ENCODE peak calls at places on chromosomes 4 and X, in six cellular contexts. Y, V, Z, N, A and H are unnamed samples.

GRCh38 chrX:133265331-133265730 is 47.2 kb upstream of the TFDP3 start:
- DNase-seq in V (no peak), Y (no peak), A (peak), Z (no peak), N (no peak), H (no peak)

GRCh38 chr4:41814565-41814964 is 66.0 kb upstream of the PHOX2B start:
- DNase-seq in N (no peak), V (no peak), A (no peak), Y (no peak), Z (peak), H (no peak)

GRCh38 chr4:127239902-127240575 is 392.7 kb upstream of the INTU start:
- DNase-seq in V (no peak), Z (no peak), N (no peak), A (no peak), Y (no peak), H (no peak)

GRCh38 chrX:140712413-140713173 is 3.0 kb downstream of the LINC00632 start:
- DNase-seq in Z (no peak), A (peak), N (peak), V (peak), Y (no peak), H (peak)

GRCh38 chr4:107366900-107367299 is 330.8 kb upstream of the DKK2 start:
- DNase-seq in Z (no peak), V (no peak), Y (no peak), A (no peak), N (no peak), H (no peak)

GRCh38 chrX:136711147-136711546 is 63.2 kb downstream of the CD40LG start:
- DNase-seq in A (peak), Z (no peak), V (no peak), Y (no peak), N (no peak), H (peak)

GRCh38 chr4:185853841-185854240 is 41.8 kb upstream of the SORBS2 start:
- DNase-seq in V (no peak), Y (no peak), N (no peak), A (no peak), Z (no peak), H (no peak)

GRCh38 chr4:128039568-128039967 is 21.5 kb upstream of the LARP1B start:
- DNase-seq in Z (no peak), A (no peak), Y (no peak), N (no peak), V (no peak), H (no peak)

GRCh38 chr4:7083597-7084563 is 16.0 kb upstream of the GRPEL1 start:
- DNase-seq in Z (no peak), V (no peak), N (no peak), A (no peak), Y (no peak), H (no peak)

GRCh38 chrX:41180194-41180902 is 95.1 kb downstream of the USP9X start:
- DNase-seq in Z (peak), Y (peak), N (no peak), A (no peak), V (peak), H (peak)

GRCh38 chrX:134115270-134115669 is 121.7 kb upstream of the CCDC160 start:
- DNase-seq in N (no peak), V (no peak), Y (no peak), Z (no peak), A (no peak), H (no peak)

GRCh38 chr4:129239088-129239487 is 143.1 kb downstream of the C4orf33 start:
- DNase-seq in A (no peak), N (no peak), V (no peak), Z (no peak), Y (no peak), H (peak)

DNA sequence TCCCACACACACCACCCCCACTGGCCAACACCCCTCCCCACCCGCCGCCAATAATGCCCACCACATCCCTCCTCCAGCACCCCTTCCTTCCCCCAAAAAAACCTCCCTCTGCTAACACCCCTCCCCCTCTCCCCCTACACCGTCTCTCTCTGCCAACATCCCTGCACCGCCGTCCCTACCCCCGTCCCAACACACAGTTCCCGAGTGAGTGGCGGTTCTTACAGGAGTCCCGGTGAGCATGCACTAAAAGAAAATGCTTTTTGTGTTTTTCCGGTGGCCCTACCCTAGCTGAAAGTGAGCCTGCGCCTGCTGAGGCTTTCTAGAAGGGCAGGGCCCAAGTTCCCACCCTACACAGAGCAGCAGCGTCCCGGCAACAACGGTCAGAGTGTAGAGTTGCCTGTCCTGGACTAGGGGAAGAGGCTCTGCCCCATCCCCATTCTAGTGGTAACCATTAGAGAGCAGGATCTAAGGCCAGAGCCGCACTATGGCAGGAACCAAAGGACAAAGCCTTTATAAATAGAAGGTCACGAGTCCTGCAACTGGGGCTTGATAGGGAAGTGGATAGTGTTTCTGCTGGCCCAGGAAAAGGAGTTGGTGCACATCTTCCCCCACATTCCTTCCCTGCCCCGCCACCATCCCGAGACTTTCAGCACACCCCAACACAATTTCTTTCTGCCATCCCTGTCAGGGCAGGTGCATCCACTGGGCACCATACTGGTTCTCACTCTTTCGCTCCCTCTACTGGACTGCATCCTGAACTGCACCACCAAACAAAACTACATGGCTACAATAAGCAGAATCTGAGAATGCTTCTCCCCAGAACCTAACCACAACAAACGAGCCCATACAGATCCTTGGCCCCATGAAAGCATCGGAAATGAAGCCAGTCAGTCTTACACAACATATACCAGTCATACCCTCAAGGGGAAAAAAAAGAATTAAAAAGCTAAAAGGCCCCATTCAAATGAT is 78.1 kb upstream of the PAGE3 start:
- DNase-seq in V (peak), A (no peak), Y (no peak), Z (no peak), N (no peak), H (peak)
- TF ChIP-seq CTCF in V (no peak), A (peak), Y (no peak), Z (no peak), N (no peak), H (no peak)

GRCh38 chrX:65127804-65128203 is 151.6 kb upstream of the ZC4H2 start:
- DNase-seq in Y (no peak), V (no peak), A (no peak), Z (no peak), N (no peak), H (no peak)
- TF ChIP-seq CTCF in Y (no peak), V (no peak), A (no peak), Z (no peak), N (no peak), H (no peak)

GRCh38 chrX:15245896-15246295 is 24.0 kb downstream of the ASB9 start:
- DNase-seq in V (no peak), N (no peak), A (no peak), Y (no peak), Z (no peak), H (no peak)

GRCh38 chrX:15240414-15240813 is 29.5 kb downstream of the ASB9 start:
- DNase-seq in A (no peak), N (no peak), V (no peak), Z (no peak), Y (no peak), H (no peak)

GRCh38 chrX:15244421-15244820 is 25.5 kb downstream of the ASB9 start:
- DNase-seq in N (no peak), Y (no peak), A (no peak), Z (no peak), V (no peak), H (no peak)

GRCh38 chrX:15241258-15241657 is 28.6 kb downstream of the ASB9 start:
- DNase-seq in Z (no peak), N (no peak), Y (no peak), V (no peak), A (no peak), H (no peak)

DNA sequence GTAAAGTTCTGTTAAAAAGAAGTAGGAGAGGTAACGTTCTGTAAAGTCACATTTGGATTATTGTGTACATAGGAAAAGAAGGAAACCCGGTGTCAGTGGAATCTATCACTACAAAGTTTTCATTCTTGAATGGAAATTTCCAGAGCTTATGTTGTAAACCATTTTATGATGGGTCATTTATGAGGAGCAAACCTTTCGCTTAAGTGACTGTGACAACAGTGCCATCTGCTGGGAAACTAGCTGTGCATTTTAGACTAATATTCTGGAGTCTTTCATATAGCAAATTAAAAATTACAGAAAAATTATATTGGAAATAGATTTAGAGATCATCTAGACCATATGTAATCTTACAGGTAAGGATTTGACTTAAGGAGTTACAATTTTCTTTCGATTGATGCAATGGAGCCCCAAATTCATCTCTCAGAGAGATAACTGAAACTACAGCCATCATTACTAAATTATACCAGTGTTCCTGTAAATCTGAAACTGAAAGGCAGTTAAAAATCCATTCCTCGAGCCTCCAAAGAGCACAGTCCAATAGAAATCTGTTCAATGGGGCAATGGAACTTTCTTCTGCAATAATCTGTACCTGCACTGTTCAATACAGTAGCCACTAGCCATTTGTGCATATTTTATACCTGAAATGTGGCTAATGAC is 26.9 kb downstream of the ASB9 start:
- DNase-seq in Z (peak), V (peak), N (no peak), A (no peak), Y (peak), H (peak)
- TF ChIP-seq CTCF in Z (peak), V (peak), N (peak), A (peak), Y (peak), H (peak)

GRCh38 chr4:168592676-168593075 is 95.8 kb downstream of the PALLD start:
- DNase-seq in Z (no peak), Y (no peak), V (no peak), A (no peak), N (no peak), H (no peak)
- TF ChIP-seq CTCF in Z (no peak), Y (no peak), V (no peak), A (no peak), N (no peak), H (no peak)

GRCh38 chr4:89538171-89538570 is 230.6 kb upstream of the GPRIN3 start:
- DNase-seq in N (no peak), Y (no peak), Z (no peak), V (no peak), A (no peak), H (no peak)

GRCh38 chr4:89537281-89537680 is 229.7 kb upstream of the GPRIN3 start:
- DNase-seq in Y (no peak), V (no peak), Z (no peak), N (no peak), A (no peak), H (no peak)

GRCh38 chr4:89534356-89534755 is 226.8 kb upstream of the GPRIN3 start:
- DNase-seq in V (no peak), N (no peak), Z (no peak), Y (no peak), A (no peak), H (no peak)

GRCh38 chr4:89531932-89532640 is 224.5 kb upstream of the GPRIN3 start:
- DNase-seq in V (no peak), N (no peak), Z (no peak), Y (no peak), A (no peak), H (no peak)

GRCh38 chr4:89535251-89535650 is 227.7 kb upstream of the GPRIN3 start:
- DNase-seq in A (no peak), Z (no peak), Y (no peak), N (no peak), V (no peak), H (no peak)
- TF ChIP-seq CTCF in A (no peak), Z (no peak), Y (no peak), N (no peak), V (no peak), H (no peak)

DNA sequence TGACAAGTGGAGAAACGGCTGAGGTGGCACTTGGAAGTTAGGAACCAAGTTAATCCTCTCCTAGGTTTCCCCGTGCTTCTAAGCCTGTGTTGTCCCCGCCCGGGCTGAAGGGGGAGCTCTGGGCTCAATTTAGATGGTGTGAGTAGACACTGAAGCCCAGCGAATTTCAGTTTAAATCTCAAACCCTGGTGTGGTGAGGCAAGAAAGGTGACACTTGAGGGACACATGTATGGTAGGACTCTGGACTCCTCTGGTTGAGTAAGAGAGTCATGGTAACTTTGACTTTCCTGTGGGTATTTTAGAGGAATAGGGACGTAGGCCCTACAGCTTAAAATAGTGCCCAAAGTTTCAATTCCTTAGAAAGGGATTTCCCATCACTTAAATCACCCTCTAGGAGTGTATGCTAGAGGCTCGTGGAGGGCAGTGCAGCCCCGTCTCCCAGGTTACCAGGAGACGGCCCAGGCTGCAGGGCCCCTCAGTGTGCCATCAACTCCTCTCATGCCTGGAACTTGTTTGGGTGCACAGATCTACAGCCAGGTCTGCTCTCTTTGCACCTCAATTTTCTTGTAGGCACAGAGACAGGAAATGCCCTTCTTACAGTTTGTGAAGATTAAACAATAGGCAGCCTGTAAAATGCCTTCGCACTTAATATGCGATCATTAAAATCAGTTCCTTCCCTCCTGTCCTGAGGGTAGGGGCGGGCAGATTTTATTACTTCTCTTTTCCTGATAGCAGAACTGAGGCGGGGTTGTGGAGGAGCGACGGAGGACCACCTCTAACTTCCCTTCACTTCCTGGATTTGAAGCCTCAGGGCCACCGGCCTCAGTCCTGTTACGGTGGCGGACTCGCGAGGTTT is 23.9 kb downstream of the HAND2 start:
- DNase-seq in N (no peak), A (no peak), Y (peak), Z (no peak), V (no peak), H (no peak)
- TF ChIP-seq CTCF in N (peak), A (peak), Y (peak), Z (peak), V (peak), H (peak)